ENCODE peak calls at places on chromosomes 13 and 19, in nine cellular contexts. Q, V, L, G, W, E, R, U and M are unnamed samples.

GRCh38 chr19:13839938-13840750 is 36.8 kb upstream of the NANOS3 start:
- DNase-seq in E (peak), G (peak), W (no peak), Q (no peak), U (peak), V (no peak), R (no peak), L (no peak), M (no peak)

GRCh38 chr19:8352134-8352827 is 9.2 kb upstream of the KANK3 start:
- DNase-seq in L (no peak), R (no peak), G (no peak), V (no peak), Q (no peak), U (no peak), W (no peak), E (no peak), M (no peak)

GRCh38 chr13:38662362-38662761 is 24.5 kb upstream of the FREM2 start:
- DNase-seq in R (no peak), E (no peak), U (no peak), V (no peak), G (no peak), L (no peak), Q (no peak), W (no peak), M (no peak)

GRCh38 chr19:6718741-6719539 is 1.5 kb downstream of the C3 start:
- DNase-seq in W (no peak), G (peak), U (no peak), Q (no peak), E (no peak), L (no peak), V (no peak), R (no peak), M (no peak)

GRCh38 chr13:42048323-42048624 is 174 bp upstream of the DGKH start:
- DNase-seq in V (peak), Q (no peak), G (no peak), L (no peak), U (peak), W (no peak), R (no peak), E (no peak), M (no peak)

GRCh38 chr13:21675095-21676007 is 4.5 kb downstream of the FGF9 start:
- DNase-seq in U (peak), Q (peak), L (no peak), R (no peak), G (no peak), W (peak), V (peak), E (peak), M (no peak)

GRCh38 chr19:33067121-33067520 is 2.4 kb upstream of the RHPN2 start:
- DNase-seq in W (no peak), R (no peak), V (no peak), G (no peak), U (no peak), Q (no peak), L (no peak), E (no peak), M (no peak)

GRCh38 chr19:15107056-15108010 is at the start of gene SYDE1:
- DNase-seq in E (no peak), L (no peak), G (no peak), Q (no peak), W (no peak), U (no peak), R (peak), V (no peak), M (no peak)

GRCh38 chr19:17470204-17470841 is at the start of gene SLC27A1:
- DNase-seq in W (peak), V (peak), R (peak), G (peak), U (peak), L (peak), E (peak), Q (peak), M (peak)

GRCh38 chr19:41714598-41714997 is 6.2 kb downstream of the CEACAM5 start:
- DNase-seq in L (no peak), U (no peak), Q (no peak), E (no peak), V (no peak), R (no peak), W (no peak), G (no peak), M (no peak)

GRCh38 chr13:20043207-20043925 is 84.8 kb downstream of the ZMYM2 start:
- DNase-seq in V (no peak), G (no peak), E (no peak), R (no peak), U (no peak), Q (no peak), L (no peak), W (no peak), M (no peak)

GRCh38 chr13:74093691-74094090 is 40.5 kb downstream of the KLF12 start:
- DNase-seq in W (no peak), U (no peak), L (no peak), V (no peak), G (no peak), R (no peak), Q (no peak), E (no peak), M (no peak)

GRCh38 chr13:97319088-97319487 is 97.0 kb downstream of the MBNL2 start:
- DNase-seq in Q (no peak), L (no peak), G (no peak), R (no peak), W (no peak), U (no peak), V (no peak), E (no peak), M (no peak)

GRCh38 chr19:44883962-44884361 is 7.1 kb upstream of the TOMM40 start:
- DNase-seq in L (no peak), V (no peak), E (no peak), G (no peak), U (no peak), Q (no peak), R (no peak), W (no peak), M (no peak)

GRCh38 chr19:29540128-29540527 is 14.3 kb downstream of the VSTM2B start:
- DNase-seq in L (no peak), Q (no peak), V (no peak), G (no peak), E (peak), W (no peak), R (no peak), U (no peak), M (no peak)

GRCh38 chr13:39684531-39685137 is 29.2 kb downstream of the COG6 start:
- DNase-seq in E (no peak), R (no peak), Q (no peak), L (no peak), W (no peak), U (no peak), V (peak), G (peak), M (no peak)

GRCh38 chr19:29819300-29819699 is 7.5 kb downstream of the CCNE1 start:
- DNase-seq in R (no peak), V (no peak), W (no peak), G (no peak), L (no peak), Q (no peak), E (peak), U (no peak), M (no peak)

GRCh38 chr19:38263696-38264485 is 482 bp upstream of the SPINT2 start:
- DNase-seq in L (no peak), V (peak), R (no peak), W (peak), Q (peak), E (no peak), U (peak), G (peak), M (no peak)

GRCh38 chr13:113041293-113041690 is 64.3 kb upstream of the F7 start:
- DNase-seq in R (no peak), Q (no peak), V (no peak), E (no peak), U (no peak), L (no peak), W (no peak), G (no peak), M (no peak)

GRCh38 chr13:112569771-112570288 is 18.1 kb downstream of the TUBGCP3 start:
- DNase-seq in L (no peak), G (no peak), E (no peak), U (no peak), V (no peak), R (no peak), Q (no peak), W (no peak), M (no peak)

GRCh38 chr13:99968521-99969367 is 2.8 kb downstream of the ZIC5 start:
- DNase-seq in E (no peak), G (no peak), W (no peak), Q (no peak), R (no peak), V (no peak), L (no peak), U (peak), M (no peak)

GRCh38 chr13:32142956-32143375 is 111.4 kb downstream of the FRY start:
- DNase-seq in R (no peak), V (no peak), Q (no peak), W (no peak), G (no peak), E (no peak), L (no peak), U (no peak), M (peak)

GRCh38 chr19:29624489-29625210 is 18.6 kb downstream of the POP4 start:
- DNase-seq in L (no peak), V (no peak), G (no peak), Q (no peak), U (no peak), W (no peak), R (no peak), E (peak), M (no peak)

GRCh38 chr13:42364613-42365000 is 92.7 kb downstream of the AKAP11 start:
- DNase-seq in Q (no peak), R (no peak), L (no peak), U (no peak), G (peak), V (no peak), W (no peak), E (no peak), M (no peak)

GRCh38 chr19:13017306-13018036 is 22.2 kb downstream of the NFIX start:
- DNase-seq in G (no peak), Q (no peak), V (no peak), L (no peak), W (no peak), E (no peak), R (no peak), U (no peak), M (no peak)

GRCh38 chr13:33284016-33284415 is 1.5 kb downstream of the STARD13 start:
- DNase-seq in R (no peak), U (no peak), Q (no peak), G (no peak), E (no peak), L (no peak), W (no peak), V (peak), M (no peak)

GRCh38 chr13:72284791-72285190 is 417.8 kb upstream of the DACH1 start:
- DNase-seq in L (no peak), E (no peak), U (no peak), R (no peak), Q (no peak), W (no peak), V (no peak), G (no peak), M (no peak)

GRCh38 chr13:83907196-83907989 is 25.1 kb upstream of the SLITRK1 start:
- DNase-seq in U (no peak), L (no peak), E (no peak), V (no peak), R (no peak), Q (no peak), W (no peak), G (no peak), M (no peak)

GRCh38 chr19:2974342-2974932 is 2.9 kb upstream of the TLE6 start:
- DNase-seq in Q (no peak), W (no peak), G (peak), R (no peak), U (no peak), V (peak), E (no peak), L (no peak), M (no peak)

GRCh38 chr19:19485161-19485997 is 30.0 kb downstream of the TSSK6 start:
- DNase-seq in E (peak), V (no peak), Q (no peak), R (no peak), W (no peak), U (peak), G (peak), L (no peak), M (no peak)

GRCh38 chr19:2046046-2046907 is 4.8 kb downstream of the MKNK2 start:
- DNase-seq in G (no peak), V (no peak), R (no peak), Q (no peak), E (peak), U (no peak), L (no peak), W (no peak), M (no peak)

GRCh38 chr13:27905650-27906049 is 14.2 kb upstream of the PDX1 start:
- DNase-seq in L (no peak), V (no peak), R (no peak), U (no peak), Q (no peak), G (no peak), W (no peak), E (no peak), M (peak)

GRCh38 chr13:32587014-32587773 is 942 bp downstream of the PDS5B start:
- DNase-seq in U (peak), G (peak), L (peak), E (peak), W (peak), R (peak), V (peak), Q (peak), M (no peak)

GRCh38 chr13:44921478-44921877 is 67.8 kb downstream of the NUFIP1 start:
- DNase-seq in L (no peak), U (no peak), R (no peak), V (no peak), E (no peak), W (no peak), Q (no peak), G (no peak), M (no peak)

GRCh38 chr19:29323972-29324680 is 111.2 kb upstream of the UQCRFS1 start:
- DNase-seq in L (no peak), Q (no peak), R (no peak), U (no peak), G (no peak), V (no peak), E (no peak), W (no peak), M (no peak)

GRCh38 chr19:42199440-42200115 is 17.9 kb downstream of the DEDD2 start:
- DNase-seq in U (peak), Q (peak), L (no peak), V (no peak), G (peak), R (no peak), W (no peak), E (peak), M (no peak)